ENCODE peak calls at places on chromosomes 3 and 15, in eight cellular contexts. Z is left ventricle myocardium inferior, R is K562, F is breast epithelium, G is pancreas, B is spleen, K is tibial nerve, P is uterus. T is an unnamed sample.

GRCh38 chr3:129305592-129306091 is 27.0 kb downstream of the HMCES start:
- DNase-seq in Z (peak; percentile 81), R (peak; percentile 79), F (peak; percentile 69), G (peak; percentile 88), B (peak; percentile 85), K (peak; percentile 75), P (peak; percentile 93), T (no peak)

GRCh38 chr3:140953028-140953960 is 11.7 kb downstream of the SLC25A36 start:
- DNase-seq in Z (no peak), R (peak; percentile 26), F (no peak), G (no peak), B (no peak), K (no peak), P (no peak), T (no peak)

GRCh38 chr15:95485367-95485766 is 845.1 kb upstream of the NR2F2 start:
- DNase-seq in Z (no peak), R (no peak), F (no peak), G (no peak), B (no peak), K (no peak), P (no peak), T (no peak)

GRCh38 chr3:76040946-76041345 is 255.6 kb upstream of the ZNF717 start:
- DNase-seq in Z (no peak), R (no peak), F (no peak), G (no peak), B (no peak), K (no peak), P (no peak), T (no peak)

GRCh38 chr3:145286937-145287336 is 874.0 kb downstream of the PLOD2 start:
- DNase-seq in Z (no peak), R (no peak), F (no peak), G (no peak), B (no peak), K (no peak), P (no peak), T (no peak)

GRCh38 chr15:52794665-52795463 is 4.7 kb upstream of the ONECUT1 start:
- DNase-seq in Z (no peak), R (no peak), F (no peak), G (no peak), B (no peak), K (no peak), P (no peak), T (no peak)

GRCh38 chr3:7766530-7766929 is 735.1 kb upstream of the LMCD1 start:
- DNase-seq in Z (no peak), R (no peak), F (no peak), G (no peak), B (no peak), K (no peak), P (no peak), T (no peak)

GRCh38 chr15:27672537-27672936 is 426.6 kb downstream of the OCA2 start:
- DNase-seq in Z (no peak), R (no peak), F (no peak), G (no peak), B (no peak), K (no peak), P (no peak), T (no peak)

GRCh38 chr15:25469377-25469776 is 30.6 kb upstream of the UBE3A start:
- DNase-seq in Z (no peak), R (no peak), F (no peak), G (no peak), B (no peak), K (no peak), P (no peak), T (peak; percentile 66)

GRCh38 chr3:14117468-14118399 is 6.9 kb downstream of the CHCHD4 start:
- DNase-seq in Z (no peak), R (no peak), F (no peak), G (no peak), B (no peak), K (no peak), P (no peak), T (no peak)

GRCh38 chr3:84634668-84635067 is 324.1 kb upstream of the CADM2 start:
- DNase-seq in Z (no peak), R (no peak), F (no peak), G (no peak), B (no peak), K (no peak), P (no peak), T (no peak)

GRCh38 chr15:83973816-83974215 is 261.8 kb upstream of the GOLGA6L4 start:
- DNase-seq in Z (no peak), R (peak; percentile 43), F (no peak), G (no peak), B (no peak), K (no peak), P (no peak), T (no peak)

GRCh38 chr3:177358085-177358967 is 161.0 kb upstream of the TBL1XR1 start:
- DNase-seq in Z (peak; percentile 71), R (peak; percentile 57), F (peak; percentile 67), G (no peak), B (peak; percentile 91), K (peak; percentile 53), P (peak; percentile 56), T (peak; percentile 84)

GRCh38 chr3:99339222-99339621 is 299.2 kb upstream of the COL8A1 start:
- DNase-seq in Z (no peak), R (no peak), F (no peak), G (no peak), B (no peak), K (no peak), P (no peak), T (no peak)

GRCh38 chr15:57306944-57307411 is 69.3 kb upstream of the CGNL1 start:
- DNase-seq in Z (no peak), R (no peak), F (no peak), G (peak; percentile 36), B (no peak), K (no peak), P (no peak), T (no peak)

GRCh38 chr3:9623148-9623547 is 26.2 kb upstream of the MTMR14 start:
- DNase-seq in Z (no peak), R (no peak), F (no peak), G (no peak), B (no peak), K (no peak), P (no peak), T (no peak)

GRCh38 chr3:142962520-142963265 is 781 bp downstream of the PAQR9 start:
- DNase-seq in Z (no peak), R (no peak), F (no peak), G (no peak), B (no peak), K (no peak), P (no peak), T (no peak)

GRCh38 chr3:64889991-64890390 is 202.2 kb upstream of the ADAMTS9 start:
- DNase-seq in Z (peak; percentile 62), R (no peak), F (no peak), G (peak; percentile 16), B (no peak), K (no peak), P (peak; percentile 48), T (no peak)

GRCh38 chr3:49903451-49904424 is at the start of gene MST1R:
- DNase-seq in Z (peak; percentile 76), R (peak; percentile 90), F (peak; percentile 83), G (peak; percentile 95), B (peak; percentile 96), K (peak; percentile 38), P (peak; percentile 54), T (no peak)

GRCh38 chr3:49899815-49900214 is 3.9 kb downstream of the MST1R start:
- DNase-seq in Z (no peak), R (peak; percentile 27), F (no peak), G (no peak), B (no peak), K (no peak), P (no peak), T (no peak)

GRCh38 chr3:49900491-49901153 is 3.1 kb downstream of the MST1R start:
- DNase-seq in Z (peak; percentile 34), R (no peak), F (peak; percentile 88), G (peak; percentile 93), B (no peak), K (no peak), P (no peak), T (peak; percentile 95)

GRCh38 chr3:49902511-49903345 is 945 bp downstream of the MST1R start:
- DNase-seq in Z (no peak), R (no peak), F (no peak), G (peak; percentile 57), B (no peak), K (no peak), P (no peak), T (no peak)

GRCh38 chr3:49901351-49902339 is 2.0 kb downstream of the MST1R start:
- DNase-seq in Z (no peak), R (no peak), F (no peak), G (no peak), B (no peak), K (no peak), P (no peak), T (peak; percentile 18)
- H3K4me3 ChIP-seq in Z (no peak overlapping the region), R (no peak overlapping the region), F (no peak overlapping the region), G (no peak overlapping the region), B (no peak overlapping the region), K (no peak overlapping the region), P (no peak overlapping the region), T (no peak overlapping the region)

GRCh38 chr3:139374099-139374498 is 15.3 kb downstream of the COPB2 start:
- DNase-seq in Z (no peak), R (no peak), F (no peak), G (no peak), B (no peak), K (no peak), P (no peak), T (no peak)
- H3K36me3 ChIP-seq in Z (peaks cover 100% of the 10 kb centered on the region), R (peaks cover 90% of the 10 kb centered on the region), F (peaks cover 20% of the 10 kb centered on the region), G (peaks cover 97% of the 10 kb centered on the region), B (peaks cover 100% of the 10 kb centered on the region), K (peaks cover 2% of the 10 kb centered on the region), P (no peaks in the 10 kb centered on the region), T (peaks cover 100% of the 10 kb centered on the region)

DNA sequence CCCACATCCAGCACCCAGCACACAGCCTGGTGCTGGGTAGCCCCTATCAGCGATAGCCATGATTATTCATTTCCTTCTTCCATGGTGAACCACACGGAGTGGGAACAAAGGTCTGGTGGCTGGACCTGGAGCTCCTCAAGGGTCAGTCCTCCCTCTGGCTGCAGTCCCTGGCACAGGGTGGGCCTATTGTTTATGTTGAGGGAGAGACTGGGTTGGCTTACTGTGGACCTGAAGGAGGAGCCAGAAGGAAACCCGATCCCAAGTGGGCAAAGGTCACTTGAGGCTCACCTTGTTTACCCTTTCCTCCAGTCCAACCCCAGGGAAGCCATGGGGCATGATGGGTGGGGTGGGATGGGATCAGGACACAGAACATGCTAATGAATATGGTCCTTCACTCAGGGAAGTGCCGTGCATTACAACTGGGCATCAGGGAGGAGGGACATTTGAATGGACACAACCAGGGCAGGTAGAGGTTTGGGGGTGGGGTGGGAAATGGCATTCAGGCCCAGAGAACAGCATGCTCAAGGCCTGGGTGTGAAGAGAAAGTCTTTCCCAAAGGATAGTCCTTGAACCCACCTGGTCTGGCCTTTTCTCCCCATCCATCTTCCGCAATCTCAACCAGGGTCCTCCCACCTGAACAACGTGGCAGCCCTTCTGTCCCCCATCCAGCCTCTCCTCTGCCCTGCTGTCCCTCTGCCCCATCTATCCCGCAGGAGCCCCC is 1.4 kb upstream of the PRKCD start:
- DNase-seq in Z (no peak), R (no peak), F (no peak), G (peak; percentile 86), B (no peak), K (no peak), P (no peak), T (peak; percentile 36)
- H3K4me3 ChIP-seq in Z (peak overlapping the region; percentile 82), R (no peak overlapping the region), F (no peak overlapping the region), G (no peak overlapping the region), B (no peak overlapping the region), K (no peak overlapping the region), P (no peak overlapping the region), T (no peak overlapping the region)

DNA sequence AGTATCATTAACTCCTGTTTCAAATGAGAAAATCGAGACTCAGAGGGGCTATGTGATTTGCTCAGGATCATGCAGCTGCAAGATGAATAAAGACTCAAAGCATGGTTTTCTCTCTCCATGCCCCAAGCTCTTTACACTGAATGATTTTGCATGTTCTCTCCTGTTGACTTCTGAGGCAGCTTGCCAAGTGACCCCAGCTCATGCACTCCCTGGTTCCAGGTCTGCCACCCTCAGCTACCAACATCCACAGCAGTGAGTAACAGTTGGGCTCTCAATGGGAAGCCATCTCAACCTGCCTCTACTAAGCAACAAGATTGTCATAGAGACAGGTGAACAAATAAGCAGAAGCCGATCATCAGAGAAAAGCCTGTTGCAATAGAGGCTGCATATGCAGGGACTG is 116.9 kb upstream of the GADL1 start:
- DNase-seq in Z (no peak), R (no peak), F (peak; percentile 53), G (no peak), B (no peak), K (no peak), P (no peak), T (no peak)
- H3K36me3 ChIP-seq in Z (no peaks in the 10 kb centered on the region), R (no peaks in the 10 kb centered on the region), F (no peaks in the 10 kb centered on the region), G (no peaks in the 10 kb centered on the region), B (no peaks in the 10 kb centered on the region), K (no peaks in the 10 kb centered on the region), P (no peaks in the 10 kb centered on the region), T (no peaks in the 10 kb centered on the region)